ENCODE peak calls at places on chromosomes 4 and X, in eight cellular contexts. One of them, this sample, is unnamed.

GRCh38 chr4:160848901-160849735 is 1314.7 kb downstream of the FSTL5 start:
- DNase-seq in neural progenitor cell: peak
- DNase-seq in cardiac fibroblast: no peak
- DNase-seq in right atrium auricular region: no peak
- DNase-seq in BE2C: no peak
- DNase-seq in left ventricle myocardium inferior: no peak
- DNase-seq in kidney epithelial cell: no peak
- DNase-seq in CD8-positive, alpha-beta T cell: no peak
- DNase-seq in this sample: no peak

GRCh38 chr4:57490520-57490919 is 380.3 kb upstream of the IGFBP7 start:
- DNase-seq in right atrium auricular region: no peak
- DNase-seq in cardiac fibroblast: no peak
- DNase-seq in BE2C: no peak
- DNase-seq in left ventricle myocardium inferior: no peak
- DNase-seq in neural progenitor cell: no peak
- DNase-seq in kidney epithelial cell: no peak
- DNase-seq in CD8-positive, alpha-beta T cell: no peak
- DNase-seq in this sample: no peak

GRCh38 chrX:44904542-44905115 is 31.6 kb downstream of the KDM6A start:
- DNase-seq in kidney epithelial cell: no peak
- DNase-seq in neural progenitor cell: peak
- DNase-seq in CD8-positive, alpha-beta T cell: no peak
- DNase-seq in BE2C: no peak
- DNase-seq in cardiac fibroblast: no peak
- DNase-seq in left ventricle myocardium inferior: no peak
- DNase-seq in right atrium auricular region: no peak
- DNase-seq in this sample: no peak

GRCh38 chr4:184274288-184274951 is 56.7 kb upstream of the ENPP6 start:
- DNase-seq in kidney epithelial cell: no peak
- DNase-seq in right atrium auricular region: no peak
- DNase-seq in cardiac fibroblast: no peak
- DNase-seq in left ventricle myocardium inferior: no peak
- DNase-seq in neural progenitor cell: no peak
- DNase-seq in CD8-positive, alpha-beta T cell: no peak
- DNase-seq in BE2C: no peak
- DNase-seq in this sample: no peak

GRCh38 chr4:134337584-134337983 is 136.0 kb upstream of the PABPC4L start:
- DNase-seq in kidney epithelial cell: no peak
- DNase-seq in right atrium auricular region: no peak
- DNase-seq in CD8-positive, alpha-beta T cell: no peak
- DNase-seq in neural progenitor cell: no peak
- DNase-seq in BE2C: no peak
- DNase-seq in cardiac fibroblast: no peak
- DNase-seq in left ventricle myocardium inferior: no peak
- DNase-seq in this sample: no peak

GRCh38 chrX:10685923-10686595 is 65.7 kb upstream of the MID1 start:
- DNase-seq in cardiac fibroblast: peak
- DNase-seq in right atrium auricular region: no peak
- DNase-seq in BE2C: no peak
- DNase-seq in kidney epithelial cell: no peak
- DNase-seq in left ventricle myocardium inferior: no peak
- DNase-seq in CD8-positive, alpha-beta T cell: no peak
- DNase-seq in neural progenitor cell: no peak
- DNase-seq in this sample: peak

GRCh38 chr4:170651786-170652185 is 562.0 kb upstream of the AADAT start:
- DNase-seq in right atrium auricular region: no peak
- DNase-seq in left ventricle myocardium inferior: no peak
- DNase-seq in neural progenitor cell: no peak
- DNase-seq in CD8-positive, alpha-beta T cell: no peak
- DNase-seq in cardiac fibroblast: peak
- DNase-seq in kidney epithelial cell: no peak
- DNase-seq in BE2C: no peak
- DNase-seq in this sample: no peak

GRCh38 chrX:19814240-19814639 is 73.2 kb downstream of the SH3KBP1 start:
- DNase-seq in neural progenitor cell: no peak
- DNase-seq in left ventricle myocardium inferior: no peak
- DNase-seq in BE2C: no peak
- DNase-seq in CD8-positive, alpha-beta T cell: no peak
- DNase-seq in right atrium auricular region: no peak
- DNase-seq in kidney epithelial cell: no peak
- DNase-seq in cardiac fibroblast: no peak
- DNase-seq in this sample: no peak

GRCh38 chrX:136130931-136131843 is 16.1 kb upstream of the FHL1 start:
- DNase-seq in neural progenitor cell: no peak
- DNase-seq in right atrium auricular region: no peak
- DNase-seq in kidney epithelial cell: peak
- DNase-seq in cardiac fibroblast: peak
- DNase-seq in BE2C: no peak
- DNase-seq in CD8-positive, alpha-beta T cell: no peak
- DNase-seq in left ventricle myocardium inferior: no peak
- DNase-seq in this sample: peak

GRCh38 chr4:43048570-43048969 is 156.1 kb downstream of the GRXCR1 start:
- DNase-seq in BE2C: no peak
- DNase-seq in cardiac fibroblast: no peak
- DNase-seq in CD8-positive, alpha-beta T cell: no peak
- DNase-seq in left ventricle myocardium inferior: no peak
- DNase-seq in right atrium auricular region: no peak
- DNase-seq in kidney epithelial cell: no peak
- DNase-seq in neural progenitor cell: no peak
- DNase-seq in this sample: no peak

GRCh38 chrX:43679778-43680177 is 23.7 kb downstream of the MAOA start:
- DNase-seq in neural progenitor cell: no peak
- DNase-seq in left ventricle myocardium inferior: no peak
- DNase-seq in CD8-positive, alpha-beta T cell: no peak
- DNase-seq in cardiac fibroblast: peak
- DNase-seq in BE2C: no peak
- DNase-seq in kidney epithelial cell: no peak
- DNase-seq in right atrium auricular region: no peak
- DNase-seq in this sample: no peak

GRCh38 chr4:101647710-101648034 is 142.9 kb upstream of the BANK1 start:
- DNase-seq in CD8-positive, alpha-beta T cell: no peak
- DNase-seq in cardiac fibroblast: no peak
- DNase-seq in right atrium auricular region: no peak
- DNase-seq in kidney epithelial cell: no peak
- DNase-seq in BE2C: no peak
- DNase-seq in neural progenitor cell: no peak
- DNase-seq in left ventricle myocardium inferior: no peak
- DNase-seq in this sample: no peak

GRCh38 chrX:102043380-102043779 is 82.1 kb upstream of the TCEAL2 start:
- DNase-seq in neural progenitor cell: no peak
- DNase-seq in left ventricle myocardium inferior: no peak
- DNase-seq in kidney epithelial cell: no peak
- DNase-seq in BE2C: no peak
- DNase-seq in cardiac fibroblast: no peak
- DNase-seq in CD8-positive, alpha-beta T cell: no peak
- DNase-seq in right atrium auricular region: no peak
- DNase-seq in this sample: no peak

GRCh38 chr4:1775731-1776500 is 17.2 kb upstream of the FGFR3 start:
- DNase-seq in right atrium auricular region: no peak
- DNase-seq in neural progenitor cell: peak
- DNase-seq in kidney epithelial cell: no peak
- DNase-seq in BE2C: peak
- DNase-seq in cardiac fibroblast: peak
- DNase-seq in CD8-positive, alpha-beta T cell: no peak
- DNase-seq in left ventricle myocardium inferior: no peak
- DNase-seq in this sample: no peak

GRCh38 chr4:1776521-1777161 is 16.5 kb upstream of the FGFR3 start:
- DNase-seq in left ventricle myocardium inferior: no peak
- DNase-seq in CD8-positive, alpha-beta T cell: no peak
- DNase-seq in cardiac fibroblast: no peak
- DNase-seq in right atrium auricular region: no peak
- DNase-seq in kidney epithelial cell: no peak
- DNase-seq in neural progenitor cell: no peak
- DNase-seq in BE2C: no peak
- DNase-seq in this sample: no peak

GRCh38 chr4:1778642-1779392 is 14.3 kb upstream of the FGFR3 start:
- DNase-seq in CD8-positive, alpha-beta T cell: no peak
- DNase-seq in cardiac fibroblast: no peak
- DNase-seq in kidney epithelial cell: no peak
- DNase-seq in neural progenitor cell: no peak
- DNase-seq in left ventricle myocardium inferior: no peak
- DNase-seq in BE2C: no peak
- DNase-seq in right atrium auricular region: no peak
- DNase-seq in this sample: no peak

GRCh38 chr4:1779588-1780382 is 13.3 kb upstream of the FGFR3 start:
- DNase-seq in neural progenitor cell: no peak
- DNase-seq in BE2C: no peak
- DNase-seq in left ventricle myocardium inferior: no peak
- DNase-seq in CD8-positive, alpha-beta T cell: no peak
- DNase-seq in right atrium auricular region: no peak
- DNase-seq in cardiac fibroblast: no peak
- DNase-seq in kidney epithelial cell: no peak
- DNase-seq in this sample: no peak

GRCh38 chr4:1777822-1778641 is 15.1 kb upstream of the FGFR3 start:
- DNase-seq in cardiac fibroblast: no peak
- DNase-seq in left ventricle myocardium inferior: no peak
- DNase-seq in CD8-positive, alpha-beta T cell: no peak
- DNase-seq in right atrium auricular region: no peak
- DNase-seq in kidney epithelial cell: no peak
- DNase-seq in neural progenitor cell: peak
- DNase-seq in BE2C: no peak
- DNase-seq in this sample: no peak
- H3K4me3 ChIP-seq in cardiac fibroblast: no peak
- H3K4me3 ChIP-seq in left ventricle myocardium inferior: no peak
- H3K4me3 ChIP-seq in CD8-positive, alpha-beta T cell: no peak
- H3K4me3 ChIP-seq in right atrium auricular region: no peak
- H3K4me3 ChIP-seq in kidney epithelial cell: no peak
- H3K4me3 ChIP-seq in neural progenitor cell: no peak
- H3K4me3 ChIP-seq in BE2C: no peak
- H3K4me3 ChIP-seq in this sample: no peak

GRCh38 chr4:18937080-18937479 is 915.5 kb upstream of the LCORL start:
- DNase-seq in BE2C: no peak
- DNase-seq in right atrium auricular region: no peak
- DNase-seq in kidney epithelial cell: no peak
- DNase-seq in CD8-positive, alpha-beta T cell: no peak
- DNase-seq in neural progenitor cell: no peak
- DNase-seq in left ventricle myocardium inferior: no peak
- DNase-seq in cardiac fibroblast: no peak
- DNase-seq in this sample: no peak

GRCh38 chr4:18932940-18933339 is 911.4 kb upstream of the LCORL start:
- DNase-seq in kidney epithelial cell: no peak
- DNase-seq in CD8-positive, alpha-beta T cell: no peak
- DNase-seq in left ventricle myocardium inferior: no peak
- DNase-seq in right atrium auricular region: no peak
- DNase-seq in cardiac fibroblast: no peak
- DNase-seq in neural progenitor cell: no peak
- DNase-seq in BE2C: no peak
- DNase-seq in this sample: no peak

GRCh38 chr4:18931643-18932373 is 910.3 kb upstream of the LCORL start:
- DNase-seq in neural progenitor cell: no peak
- DNase-seq in CD8-positive, alpha-beta T cell: no peak
- DNase-seq in kidney epithelial cell: no peak
- DNase-seq in cardiac fibroblast: no peak
- DNase-seq in left ventricle myocardium inferior: no peak
- DNase-seq in right atrium auricular region: no peak
- DNase-seq in BE2C: no peak
- DNase-seq in this sample: no peak

GRCh38 chr4:18935956-18936355 is 914.4 kb upstream of the LCORL start:
- DNase-seq in BE2C: no peak
- DNase-seq in neural progenitor cell: peak
- DNase-seq in CD8-positive, alpha-beta T cell: no peak
- DNase-seq in cardiac fibroblast: no peak
- DNase-seq in kidney epithelial cell: peak
- DNase-seq in left ventricle myocardium inferior: no peak
- DNase-seq in right atrium auricular region: no peak
- DNase-seq in this sample: no peak

DNA sequence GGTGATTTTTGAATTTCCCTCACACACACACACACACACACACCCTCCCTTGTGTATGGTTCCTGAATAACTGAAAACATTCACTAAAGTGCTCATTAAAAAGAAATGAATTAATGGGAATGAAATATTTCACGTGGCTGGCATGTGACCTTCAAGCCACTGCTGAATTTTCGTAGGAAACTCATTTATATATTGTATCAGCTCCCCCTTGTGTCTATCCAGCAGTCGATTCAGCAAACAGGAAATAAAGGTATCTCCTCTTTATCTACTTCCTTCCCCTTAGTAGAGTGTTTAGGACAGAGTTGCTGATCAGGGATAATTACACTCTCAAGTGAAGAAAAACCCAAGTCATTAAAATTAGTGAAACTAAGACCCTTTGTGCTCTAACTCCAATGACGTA is 912.6 kb upstream of the LCORL start:
- DNase-seq in right atrium auricular region: no peak
- DNase-seq in kidney epithelial cell: no peak
- DNase-seq in CD8-positive, alpha-beta T cell: no peak
- DNase-seq in BE2C: no peak
- DNase-seq in cardiac fibroblast: no peak
- DNase-seq in neural progenitor cell: no peak
- DNase-seq in left ventricle myocardium inferior: no peak
- DNase-seq in this sample: no peak
- TF ChIP-seq CTCF in right atrium auricular region: no peak
- TF ChIP-seq CTCF in kidney epithelial cell: no peak
- TF ChIP-seq CTCF in CD8-positive, alpha-beta T cell: no peak
- TF ChIP-seq CTCF in BE2C: peak
- TF ChIP-seq CTCF in cardiac fibroblast: no peak
- TF ChIP-seq CTCF in neural progenitor cell: peak
- TF ChIP-seq CTCF in left ventricle myocardium inferior: peak
- TF ChIP-seq CTCF in this sample: no peak

GRCh38 chrX:3346436-3347329 is at the start of gene MXRA5:
- DNase-seq in right atrium auricular region: no peak
- DNase-seq in left ventricle myocardium inferior: peak
- DNase-seq in BE2C: no peak
- DNase-seq in kidney epithelial cell: no peak
- DNase-seq in cardiac fibroblast: peak
- DNase-seq in neural progenitor cell: peak
- DNase-seq in CD8-positive, alpha-beta T cell: no peak
- DNase-seq in this sample: no peak
- H3K4me3 ChIP-seq in right atrium auricular region: peak
- H3K4me3 ChIP-seq in left ventricle myocardium inferior: peak
- H3K4me3 ChIP-seq in BE2C: no peak
- H3K4me3 ChIP-seq in kidney epithelial cell: peak
- H3K4me3 ChIP-seq in cardiac fibroblast: no peak
- H3K4me3 ChIP-seq in neural progenitor cell: peak
- H3K4me3 ChIP-seq in CD8-positive, alpha-beta T cell: no peak
- H3K4me3 ChIP-seq in this sample: peak

GRCh38 chr4:15755781-15756180 is 22.3 kb upstream of the CD38 start:
- DNase-seq in cardiac fibroblast: no peak
- DNase-seq in kidney epithelial cell: no peak
- DNase-seq in left ventricle myocardium inferior: no peak
- DNase-seq in CD8-positive, alpha-beta T cell: no peak
- DNase-seq in neural progenitor cell: no peak
- DNase-seq in right atrium auricular region: no peak
- DNase-seq in BE2C: no peak
- DNase-seq in this sample: no peak

GRCh38 chr4:15757084-15757483 is 21.0 kb upstream of the CD38 start:
- DNase-seq in neural progenitor cell: no peak
- DNase-seq in BE2C: no peak
- DNase-seq in CD8-positive, alpha-beta T cell: no peak
- DNase-seq in right atrium auricular region: no peak
- DNase-seq in left ventricle myocardium inferior: no peak
- DNase-seq in kidney epithelial cell: no peak
- DNase-seq in cardiac fibroblast: no peak
- DNase-seq in this sample: no peak

GRCh38 chr4:15755321-15755750 is 22.8 kb upstream of the CD38 start:
- DNase-seq in kidney epithelial cell: no peak
- DNase-seq in neural progenitor cell: no peak
- DNase-seq in right atrium auricular region: no peak
- DNase-seq in BE2C: no peak
- DNase-seq in CD8-positive, alpha-beta T cell: no peak
- DNase-seq in cardiac fibroblast: peak
- DNase-seq in left ventricle myocardium inferior: no peak
- DNase-seq in this sample: no peak

GRCh38 chr4:15758294-15758693 is 19.8 kb upstream of the CD38 start:
- DNase-seq in CD8-positive, alpha-beta T cell: no peak
- DNase-seq in BE2C: no peak
- DNase-seq in right atrium auricular region: no peak
- DNase-seq in neural progenitor cell: no peak
- DNase-seq in kidney epithelial cell: no peak
- DNase-seq in left ventricle myocardium inferior: no peak
- DNase-seq in cardiac fibroblast: no peak
- DNase-seq in this sample: no peak

GRCh38 chr4:15756361-15756861 is 21.7 kb upstream of the CD38 start:
- DNase-seq in cardiac fibroblast: peak
- DNase-seq in kidney epithelial cell: peak
- DNase-seq in neural progenitor cell: no peak
- DNase-seq in right atrium auricular region: no peak
- DNase-seq in left ventricle myocardium inferior: no peak
- DNase-seq in BE2C: no peak
- DNase-seq in CD8-positive, alpha-beta T cell: peak
- DNase-seq in this sample: peak
- TF ChIP-seq CTCF in cardiac fibroblast: no peak
- TF ChIP-seq CTCF in kidney epithelial cell: peak
- TF ChIP-seq CTCF in neural progenitor cell: no peak
- TF ChIP-seq CTCF in right atrium auricular region: no peak
- TF ChIP-seq CTCF in left ventricle myocardium inferior: no peak
- TF ChIP-seq CTCF in BE2C: no peak
- TF ChIP-seq CTCF in CD8-positive, alpha-beta T cell: peak
- TF ChIP-seq CTCF in this sample: peak

This sample was measured in HFF-Myc.